ENCODE peak calls at places on chromosomes 1 and 21, in four cellular contexts. D, J, Y and V are unnamed samples.
A peak's percentile ranks its signal among the peaks of the same experiment; 100 is the strongest.

GRCh38 chr1:56434025-56434424 is 145.3 kb downstream of the PLPP3 start:
- DNase-seq in D (no peak), J (peak; percentile 65), Y (no peak), V (no peak)

GRCh38 chr1:25431495-25432363 is 1.0 kb downstream of the MACO1 start:
- DNase-seq in D (no peak), J (no peak), Y (no peak), V (no peak)

GRCh38 chr1:171266930-171267329 is 18.6 kb downstream of the FMO1 start:
- DNase-seq in D (no peak), J (no peak), Y (no peak), V (no peak)

GRCh38 chr1:154154534-154155181 is at the start of gene NUP210L:
- DNase-seq in D (no peak), J (peak; percentile 89), Y (peak; percentile 34), V (no peak)

GRCh38 chr1:89719502-89720306 is 86.8 kb downstream of the LRRC8C start:
- DNase-seq in D (no peak), J (peak; percentile 22), Y (no peak), V (peak; percentile 80)

GRCh38 chr1:216614011-216614934 is 109.0 kb downstream of the ESRRG start:
- DNase-seq in D (no peak), J (no peak), Y (no peak), V (no peak)

GRCh38 chr1:248696775-248697174 is 5.8 kb downstream of the OR14I1 start:
- DNase-seq in D (no peak), J (no peak), Y (no peak), V (no peak)

GRCh38 chr1:6570066-6570465 is 9.7 kb upstream of the ZBTB48 start:
- DNase-seq in D (no peak), J (no peak), Y (no peak), V (no peak)

GRCh38 chr1:198628064-198628455 is 10.8 kb upstream of the PTPRC start:
- DNase-seq in D (no peak), J (no peak), Y (no peak), V (no peak)

GRCh38 chr1:201763439-201764140 is 65.4 kb upstream of the IPO9 start:
- DNase-seq in D (no peak), J (peak; percentile 55), Y (no peak), V (no peak)

GRCh38 chr1:208570362-208570761 is 326.2 kb upstream of the PLXNA2 start:
- DNase-seq in D (no peak), J (no peak), Y (no peak), V (no peak)

GRCh38 chr1:185585770-185586169 is 148.4 kb upstream of the HMCN1 start:
- DNase-seq in D (peak; percentile 44), J (no peak), Y (no peak), V (no peak)

GRCh38 chr1:2347907-2348306 is 43.4 kb downstream of the MORN1 start:
- DNase-seq in D (no peak), J (no peak), Y (no peak), V (no peak)

GRCh38 chr1:78038491-78038939 is 7.3 kb upstream of the GIPC2 start:
- DNase-seq in D (peak; percentile 7), J (peak; percentile 83), Y (no peak), V (no peak)

GRCh38 chr1:181777812-181778211 is 283.7 kb downstream of the ZNF648 start:
- DNase-seq in D (no peak), J (no peak), Y (no peak), V (no peak)

GRCh38 chr21:16534408-16535099 is 804.8 kb downstream of the USP25 start:
- DNase-seq in D (peak; percentile 5), J (peak; percentile 32), Y (no peak), V (no peak)

GRCh38 chr1:241250465-241250864 is 106.5 kb downstream of the RGS7 start:
- DNase-seq in D (no peak), J (no peak), Y (no peak), V (no peak)

GRCh38 chr1:21294266-21295058 is 4.2 kb upstream of the ECE1 start:
- DNase-seq in D (no peak), J (no peak), Y (no peak), V (peak; percentile 98)
- TF ChIP-seq ELK1 in D (no peak), J (no peak), Y (no peak), V (no peak)

GRCh38 chr1:36383240-36383639 is 2.5 kb downstream of the STK40 start:
- DNase-seq in D (no peak), J (no peak), Y (no peak), V (no peak)

GRCh38 chr1:36381405-36381804 is 4.3 kb downstream of the STK40 start:
- DNase-seq in D (no peak), J (no peak), Y (no peak), V (no peak)

GRCh38 chr1:36382231-36382630 is 3.5 kb downstream of the STK40 start:
- DNase-seq in D (no peak), J (no peak), Y (no peak), V (no peak)

GRCh38 chr1:36380782-36381181 is 4.9 kb downstream of the STK40 start:
- DNase-seq in D (no peak), J (no peak), Y (no peak), V (no peak)

GRCh38 chr1:36382669-36383068 is 3.1 kb downstream of the STK40 start:
- DNase-seq in D (no peak), J (no peak), Y (no peak), V (no peak)
- TF ChIP-seq ELK1 in D (no peak), J (no peak), Y (no peak), V (no peak)

GRCh38 chr1:235079443-235079967 is 49.1 kb downstream of the TOMM20 start:
- DNase-seq in D (peak; percentile 49), J (peak; percentile 62), Y (no peak), V (no peak)
- TF ChIP-seq ELK1 in D (no peak), J (no peak), Y (no peak), V (no peak)

DNA sequence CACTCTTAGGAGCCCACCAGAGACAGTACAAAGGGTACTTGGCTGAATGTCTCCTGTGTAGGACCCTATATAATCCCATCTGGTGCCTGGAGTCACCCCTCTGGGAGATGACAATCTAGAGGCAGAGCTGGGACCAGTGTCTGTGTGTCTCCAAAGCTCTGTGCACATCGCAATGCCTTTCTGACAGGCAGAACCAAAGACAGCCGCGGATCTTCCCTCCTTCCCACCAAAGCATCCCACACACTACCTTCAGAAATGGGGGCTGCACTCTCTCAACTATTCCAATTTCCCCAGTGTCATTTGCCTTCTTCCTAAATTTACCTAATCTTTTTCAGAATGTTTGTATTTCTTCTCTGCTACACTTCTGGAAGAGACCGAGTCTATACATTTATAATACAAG is 12.0 kb downstream of the PGBD5 start:
- DNase-seq in D (no peak), J (no peak), Y (no peak), V (no peak)
- TF ChIP-seq ELK1 in D (no peak), J (no peak), Y (no peak), V (no peak)

GRCh38 chr1:84253041-84253440 is 48.5 kb upstream of the SAMD13 start:
- DNase-seq in D (no peak), J (peak; percentile 85), Y (no peak), V (no peak)
- TF ChIP-seq ELK1 in D (no peak), J (no peak), Y (no peak), V (no peak)

GRCh38 chr1:218426343-218426657 is 81.2 kb downstream of the TGFB2 start:
- DNase-seq in D (peak; percentile 43), J (peak; percentile 43), Y (no peak), V (no peak)
- TF ChIP-seq ELK1 in D (no peak), J (no peak), Y (no peak), V (no peak)

DNA sequence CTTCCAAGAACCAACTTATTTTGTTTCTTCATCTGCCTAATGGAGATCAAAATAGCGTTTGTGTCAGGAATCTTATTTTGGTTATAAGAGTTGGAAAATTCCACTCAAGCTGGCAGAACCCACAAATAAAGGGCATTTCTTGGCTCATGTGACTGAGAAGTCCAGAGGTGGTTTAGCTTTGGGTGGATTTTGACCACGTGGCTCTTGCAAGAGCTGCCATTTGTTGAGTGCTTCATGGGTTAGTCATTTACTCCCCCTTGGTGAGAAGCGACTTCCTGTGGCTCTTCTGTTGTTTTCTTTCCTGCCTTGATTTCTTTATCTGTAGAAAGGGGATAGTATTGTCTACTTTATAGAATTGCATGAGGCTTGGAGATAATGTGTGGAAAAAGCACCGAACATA is 9.5 kb upstream of the RNF186 start:
- DNase-seq in D (no peak), J (peak; percentile 19), Y (no peak), V (no peak)
- TF ChIP-seq ELK1 in D (no peak), J (no peak), Y (no peak), V (no peak)